ENCODE peak calls at places on chromosome 11, in four cellular contexts. C, F, H and L are unnamed samples.

GRCh38 chr11:62266558-62266957 is 3.4 kb upstream of the SCGB2A2 start:
- DNase-seq in C (peak), F (no peak), H (no peak), L (no peak)

GRCh38 chr11:17672469-17672868 is 46.9 kb upstream of the MYOD1 start:
- DNase-seq in C (no peak), F (no peak), H (no peak), L (no peak)

GRCh38 chr11:119680899-119681370 is 48.1 kb downstream of the NECTIN1 start:
- DNase-seq in C (peak), F (peak), H (no peak), L (peak)

GRCh38 chr11:31720225-31720624 is 90.9 kb downstream of the PAX6 start:
- DNase-seq in C (no peak), F (no peak), H (no peak), L (no peak)

GRCh38 chr11:66543263-66544107 is 2.4 kb downstream of the ZDHHC24 start:
- DNase-seq in C (no peak), F (peak), H (no peak), L (no peak)

GRCh38 chr11:65487467-65488272 is 11.2 kb upstream of the MALAT1 start:
- DNase-seq in C (peak), F (peak), H (peak), L (peak)

GRCh38 chr11:121140369-121140768 is 39.3 kb downstream of the TECTA start:
- DNase-seq in C (no peak), F (no peak), H (no peak), L (no peak)

GRCh38 chr11:130448416-130449068 is at the start of gene ADAMTS15:
- DNase-seq in C (peak), F (peak), H (peak), L (no peak)

GRCh38 chr11:118342503-118343161 is at the start of gene CD3D:
- DNase-seq in C (no peak), F (no peak), H (no peak), L (no peak)

GRCh38 chr11:30245621-30246020 is 14.8 kb downstream of the FSHB start:
- DNase-seq in C (no peak), F (no peak), H (no peak), L (no peak)

GRCh38 chr11:6745465-6746015 is 26.2 kb downstream of the OR2AG2 start:
- DNase-seq in C (no peak), F (no peak), H (no peak), L (no peak)

GRCh38 chr11:1749020-1749758 is 1.2 kb downstream of the IFITM10 start:
- DNase-seq in C (peak), F (no peak), H (peak), L (no peak)

GRCh38 chr11:45266693-45267451 is 19.3 kb downstream of the SYT13 start:
- DNase-seq in C (no peak), F (no peak), H (no peak), L (no peak)